ENCODE peak calls at places on chromosomes 4 and X, in seven cellular contexts. V is SJCRH30; P is stimulated activated CD8-positive, alpha-beta memory T cell treated with anti-CD3 and anti-CD28 coated beads, Interleukin-15, amount 100 ng/mL, for 4 hours; O is NCI-H2029 treated with DMSO at 0.1 percent for 48 hours; X is activated naive CD4-positive, alpha-beta T cell treated with Interleukin-2 at 50 U/mL for 16 hours; J is activated CD8-positive, alpha-beta memory T cell treated with anti-CD3 and anti-CD28 coated beads for 48 hours; I is CD8-positive, alpha-beta T cell. W is an unnamed sample.

GRCh38 chr4:101938836-101939235 is 148.3 kb downstream of the BANK1 start:
- DNase-seq in V (no peak), P (no peak), O (no peak), X (no peak), J (no peak), I (no peak), W (no peak)

GRCh38 chr4:176539785-176540175 is 220.0 kb downstream of the SPCS3 start:
- DNase-seq in V (peak), P (no peak), O (no peak), X (no peak), J (no peak), I (no peak), W (no peak)

GRCh38 chrX:154317391-154318000 is 21.9 kb downstream of the TKTL1 start:
- DNase-seq in V (peak), P (no peak), O (no peak), X (no peak), J (no peak), I (no peak), W (no peak)

GRCh38 chr4:19026281-19026680 is 1004.7 kb upstream of the LCORL start:
- DNase-seq in V (no peak), P (no peak), O (no peak), X (no peak), J (no peak), I (no peak), W (peak)

GRCh38 chrX:78029663-78030062 is 60.2 kb upstream of the PGAM4 start:
- DNase-seq in V (peak), P (no peak), O (no peak), X (no peak), J (no peak), I (no peak), W (peak)

GRCh38 chr4:163085085-163085484 is 81.6 kb downstream of the NAF1 start:
- DNase-seq in V (peak), P (no peak), O (no peak), X (no peak), J (no peak), I (no peak), W (no peak)

GRCh38 chr4:146211440-146211839 is 2.9 kb upstream of the REELD1 start:
- DNase-seq in V (peak), P (no peak), O (no peak), X (no peak), J (no peak), I (no peak), W (no peak)

GRCh38 chr4:128854433-128854832 is 44.9 kb downstream of the JADE1 start:
- DNase-seq in V (no peak), P (no peak), O (no peak), X (no peak), J (no peak), I (peak), W (no peak)

GRCh38 chr4:5821665-5822358 is 71.1 kb downstream of the CRMP1 start:
- DNase-seq in V (peak), P (no peak), O (no peak), X (peak), J (no peak), I (no peak), W (no peak)

GRCh38 chr4:85744950-85745349 is 270.0 kb downstream of the ARHGAP24 start:
- DNase-seq in V (peak), P (no peak), O (no peak), X (no peak), J (no peak), I (no peak), W (no peak)

GRCh38 chrX:15500497-15500966 is at the start of gene BMX:
- DNase-seq in V (no peak), P (no peak), O (no peak), X (no peak), J (no peak), I (no peak), W (no peak)

GRCh38 chr4:39548425-39549067 is 21.3 kb upstream of the UGDH start:
- DNase-seq in V (no peak), P (no peak), O (no peak), X (no peak), J (no peak), I (no peak), W (no peak)

GRCh38 chrX:72131317-72132294 is at the start of gene RTL5:
- DNase-seq in V (peak), P (peak), O (peak), X (peak), J (no peak), I (peak), W (peak)

GRCh38 chrX:356385-357034 is 30.2 kb downstream of the PPP2R3B start:
- DNase-seq in V (no peak), P (no peak), O (no peak), X (no peak), J (no peak), I (no peak), W (peak)

GRCh38 chr4:10879411-10880110 is 195.0 kb upstream of the CLNK start:
- DNase-seq in V (no peak), P (no peak), O (no peak), X (no peak), J (no peak), I (no peak), W (no peak)

GRCh38 chr4:78613522-78614311 is 62.1 kb downstream of the ANXA3 start:
- DNase-seq in V (no peak), P (no peak), O (peak), X (no peak), J (no peak), I (no peak), W (no peak)

GRCh38 chr4:113641025-113641431 is 120.5 kb downstream of the CAMK2D start:
- DNase-seq in V (no peak), P (no peak), O (no peak), X (no peak), J (no peak), I (no peak), W (no peak)

GRCh38 chr4:186685744-186686143 is 37.9 kb downstream of the FAT1 start:
- DNase-seq in V (peak), P (no peak), O (no peak), X (no peak), J (no peak), I (no peak), W (peak)

GRCh38 chr4:8855781-8856245 is 15.8 kb downstream of the HMX1 start:
- DNase-seq in V (no peak), P (no peak), O (no peak), X (no peak), J (no peak), I (no peak), W (no peak)

GRCh38 chrX:119459181-119459580 is 9.1 kb upstream of the SLC25A5 start:
- DNase-seq in V (no peak), P (no peak), O (no peak), X (no peak), J (no peak), I (no peak), W (no peak)

GRCh38 chrX:154002215-154002719 is 17.4 kb downstream of the IRAK1 start:
- DNase-seq in V (peak), P (peak), O (peak), X (peak), J (no peak), I (no peak), W (no peak)

GRCh38 chr4:89558147-89558546 is 250.5 kb upstream of the GPRIN3 start:
- DNase-seq in V (peak), P (no peak), O (no peak), X (no peak), J (no peak), I (no peak), W (no peak)

GRCh38 chr4:6746721-6747689 is 31.0 kb downstream of the BLOC1S4 start:
- DNase-seq in V (no peak), P (no peak), O (peak), X (no peak), J (no peak), I (no peak), W (peak)

GRCh38 chr4:2008671-2008920 is 178 bp downstream of the NELFA start:
- DNase-seq in V (no peak), P (no peak), O (no peak), X (no peak), J (no peak), I (no peak), W (no peak)

GRCh38 chr4:52704133-52704532 is 45.0 kb upstream of the USP46 start:
- DNase-seq in V (no peak), P (no peak), O (no peak), X (no peak), J (no peak), I (no peak), W (no peak)

W was measured in astrocyte of the cerebellum.